ENCODE peak calls at places on chromosome 3, in six cellular contexts. H, Q, B, L, M and R are unnamed samples.

GRCh38 chr3:43034911-43035310 is 55.8 kb downstream of the GASK1A start:
- DNase-seq in H (no peak), Q (no peak), B (no peak), L (no peak), M (no peak), R (no peak)

GRCh38 chr3:65432388-65433003 is 606.2 kb downstream of the MAGI1 start:
- DNase-seq in H (no peak), Q (no peak), B (no peak), L (no peak), M (no peak), R (no peak)

GRCh38 chr3:49790626-49791411 is 4.5 kb upstream of the IP6K1 start:
- DNase-seq in H (no peak), Q (no peak), B (no peak), L (no peak), M (no peak), R (no peak)

GRCh38 chr3:177604181-177604580 is 406.9 kb upstream of the TBL1XR1 start:
- DNase-seq in H (no peak), Q (no peak), B (no peak), L (no peak), M (no peak), R (no peak)

GRCh38 chr3:52197499-52197841 is 490 bp upstream of the ALAS1 start:
- DNase-seq in H (no peak), Q (no peak), B (no peak), L (no peak), M (no peak), R (no peak)

GRCh38 chr3:14371573-14372474 is 30.6 kb upstream of the SLC6A6 start:
- DNase-seq in H (peak; percentile 96), Q (peak; percentile 89), B (no peak), L (peak; percentile 86), M (peak; percentile 36), R (peak; percentile 98)

GRCh38 chr3:31829826-31830426 is 151.1 kb downstream of the OSBPL10 start:
- DNase-seq in H (no peak), Q (no peak), B (no peak), L (no peak), M (no peak), R (no peak)

GRCh38 chr3:37308247-37308646 is 133.9 kb upstream of the LRRFIP2 start:
- DNase-seq in H (peak; percentile 28), Q (no peak), B (no peak), L (no peak), M (no peak), R (no peak)

GRCh38 chr3:37964716-37965115 is 25.9 kb upstream of the VILL start:
- DNase-seq in H (no peak), Q (no peak), B (no peak), L (no peak), M (no peak), R (peak; percentile 75)

GRCh38 chr3:161177996-161178395 is 43.1 kb upstream of the NMD3 start:
- DNase-seq in H (no peak), Q (no peak), B (no peak), L (no peak), M (no peak), R (no peak)

GRCh38 chr3:94234177-94234788 is 171.4 kb downstream of the NSUN3 start:
- DNase-seq in H (peak; percentile 48), Q (no peak), B (no peak), L (no peak), M (no peak), R (peak; percentile 8)

GRCh38 chr3:38519000-38519399 is 22.9 kb downstream of the EXOG start:
- DNase-seq in H (no peak), Q (no peak), B (no peak), L (no peak), M (no peak), R (no peak)

GRCh38 chr3:11604139-11604895 is 39.4 kb downstream of the VGLL4 start:
- DNase-seq in H (no peak), Q (no peak), B (no peak), L (no peak), M (no peak), R (no peak)

GRCh38 chr3:138492980-138493675 is 58.7 kb downstream of the ESYT3 start:
- DNase-seq in H (no peak), Q (no peak), B (no peak), L (no peak), M (no peak), R (no peak)

GRCh38 chr3:59809750-59810444 is 760.1 kb upstream of the CFAP20DC start:
- DNase-seq in H (no peak), Q (no peak), B (no peak), L (no peak), M (no peak), R (peak; percentile 39)

GRCh38 chr3:194313642-194314430 is 37.3 kb downstream of the CPN2 start:
- DNase-seq in H (no peak), Q (no peak), B (no peak), L (peak; percentile 51), M (peak; percentile 89), R (no peak)

GRCh38 chr3:3799173-3800075 is at the start of gene LRRN1:
- DNase-seq in H (peak; percentile 75), Q (peak; percentile 76), B (peak; percentile 90), L (peak; percentile 46), M (no peak), R (peak; percentile 57)

GRCh38 chr3:195128255-195129071 is 142.5 kb downstream of the XXYLT1 start:
- DNase-seq in H (no peak), Q (no peak), B (no peak), L (no peak), M (no peak), R (no peak)

GRCh38 chr3:184658223-184658860 is 53.5 kb downstream of the MAGEF1 start:
- DNase-seq in H (peak; percentile 30), Q (no peak), B (no peak), L (no peak), M (no peak), R (no peak)

GRCh38 chr3:149042766-149043386 is 43.5 kb downstream of the HLTF start:
- DNase-seq in H (no peak), Q (no peak), B (no peak), L (no peak), M (no peak), R (peak; percentile 9)

GRCh38 chr3:154730221-154730620 is 300.2 kb upstream of the GPR149 start:
- DNase-seq in H (no peak), Q (no peak), B (no peak), L (no peak), M (no peak), R (peak; percentile 4)

GRCh38 chr3:133259767-133260166 is 140.1 kb upstream of the BFSP2 start:
- DNase-seq in H (no peak), Q (no peak), B (no peak), L (no peak), M (no peak), R (no peak)

GRCh38 chr3:140093742-140094141 is 158.8 kb downstream of the CLSTN2 start:
- DNase-seq in H (no peak), Q (peak; percentile 59), B (no peak), L (peak; percentile 68), M (peak; percentile 91), R (no peak)

GRCh38 chr3:10725067-10725466 is 91.0 kb upstream of the SLC6A11 start:
- DNase-seq in H (no peak), Q (no peak), B (no peak), L (no peak), M (no peak), R (no peak)

GRCh38 chr3:86175051-86175536 is 815.9 kb downstream of the VGLL3 start:
- DNase-seq in H (no peak), Q (no peak), B (no peak), L (no peak), M (no peak), R (no peak)

DNA sequence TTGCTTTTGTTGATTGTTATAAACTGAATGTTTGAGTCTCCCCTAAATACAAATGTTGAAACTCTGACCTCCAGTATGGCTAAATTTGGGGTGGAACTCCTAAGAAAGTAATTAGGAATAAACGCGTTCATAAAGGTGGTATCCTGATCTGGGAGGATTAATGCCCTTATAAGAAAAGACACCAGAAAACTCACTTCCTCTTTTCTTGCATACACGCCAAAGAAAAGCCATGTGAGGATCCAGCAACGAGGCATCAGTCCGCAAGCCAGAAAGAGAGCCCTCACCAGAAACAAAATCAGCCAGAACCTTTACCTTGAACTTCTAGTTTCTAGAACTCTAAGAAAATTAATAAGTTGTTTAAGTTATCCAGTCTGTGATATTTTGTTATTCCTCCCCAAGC is 37.4 kb upstream of the AZI2 start:
- DNase-seq in H (no peak), Q (no peak), B (no peak), L (no peak), M (no peak), R (no peak)
- H3K27me3 ChIP-seq in H (no peaks in the 10 kb centered on the region), Q (no peaks in the 10 kb centered on the region), B (no peaks in the 10 kb centered on the region), L (no peaks in the 10 kb centered on the region), M (no peaks in the 10 kb centered on the region), R (no peaks in the 10 kb centered on the region)

GRCh38 chr3:182366746-182367145 is 426.6 kb upstream of the ATP11B start:
- DNase-seq in H (no peak), Q (no peak), B (no peak), L (no peak), M (no peak), R (no peak)

GRCh38 chr3:182375921-182376320 is 417.4 kb upstream of the ATP11B start:
- DNase-seq in H (no peak), Q (no peak), B (no peak), L (no peak), M (no peak), R (no peak)

GRCh38 chr3:182369861-182370260 is 423.4 kb upstream of the ATP11B start:
- DNase-seq in H (no peak), Q (no peak), B (no peak), L (no peak), M (no peak), R (no peak)

GRCh38 chr3:182364723-182365650 is 428.3 kb upstream of the ATP11B start:
- DNase-seq in H (no peak), Q (peak; percentile 78), B (peak; percentile 66), L (no peak), M (no peak), R (no peak)

DNA sequence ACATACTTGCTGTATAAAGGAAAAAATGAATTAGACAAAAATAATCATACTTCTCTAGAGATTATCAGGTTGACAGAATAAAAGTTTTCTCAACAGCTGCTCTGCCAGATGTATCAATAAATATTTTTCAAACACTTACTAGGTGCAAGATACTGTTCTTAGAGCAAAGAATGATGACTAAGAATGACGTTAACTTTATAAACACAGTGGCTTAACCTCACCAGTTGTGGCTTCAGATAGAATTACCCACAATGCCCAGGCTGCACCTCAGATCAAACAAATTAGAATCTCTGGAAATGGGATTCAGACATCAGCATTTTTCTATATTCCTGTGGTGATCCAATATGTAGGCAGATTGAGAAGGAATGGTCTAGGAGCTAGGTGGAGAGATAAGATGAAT is 422.4 kb upstream of the ATP11B start:
- DNase-seq in H (no peak), Q (no peak), B (no peak), L (no peak), M (no peak), R (no peak)
- H3K27ac ChIP-seq in H (no peak overlapping the region), Q (no peak overlapping the region), B (no peak overlapping the region), L (no peak overlapping the region), M (no peak overlapping the region), R (no peak overlapping the region)

GRCh38 chr3:56303508-56303907 is 164.8 kb downstream of the ERC2 start:
- DNase-seq in H (peak; percentile 91), Q (no peak), B (no peak), L (peak; percentile 19), M (no peak), R (peak; percentile 2)
- H3K4me3 ChIP-seq in H (no peak overlapping the region), Q (no peak overlapping the region), B (no peak overlapping the region), L (no peak overlapping the region), M (no peak overlapping the region), R (no peak overlapping the region)

DNA sequence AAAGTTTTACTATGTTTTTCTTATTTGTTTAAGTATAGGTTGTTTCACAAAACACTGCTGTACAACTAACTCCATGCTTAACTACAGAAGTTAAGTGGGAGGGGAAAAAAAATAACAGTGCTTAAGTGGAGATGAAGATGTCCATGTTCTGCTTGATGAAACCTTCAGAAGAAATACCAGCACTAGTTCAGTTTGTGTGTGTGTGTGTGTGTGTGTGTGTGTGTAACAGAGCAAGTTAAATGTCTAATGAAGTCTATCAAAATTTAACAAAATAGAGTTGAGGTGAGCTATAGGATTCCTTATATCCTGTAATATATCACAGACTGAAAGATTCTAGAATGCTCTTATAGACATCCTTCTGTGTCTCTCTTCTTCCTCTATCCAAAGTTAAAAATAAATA is 44.1 kb upstream of the CBLB start:
- DNase-seq in H (no peak), Q (no peak), B (no peak), L (no peak), M (no peak), R (no peak)
- H3K27me3 ChIP-seq in H (no peaks in the 10 kb centered on the region), Q (no peaks in the 10 kb centered on the region), B (peaks cover 5% of the 10 kb centered on the region), L (no peaks in the 10 kb centered on the region), M (no peaks in the 10 kb centered on the region), R (no peaks in the 10 kb centered on the region)